ENCODE peak calls at places on chromosomes 2 and 18, in five cellular contexts. A is H9, Y is mesendoderm, M is KG1, T is Calu3. L is an unnamed sample.

GRCh38 chr2:138994502-138994901 is 214.3 kb upstream of the NXPH2 start:
- DNase-seq in A (no peak), Y (no peak), M (no peak), T (no peak), L (no peak)

GRCh38 chr2:134308474-134309385 is 54.9 kb downstream of the MGAT5 start:
- DNase-seq in A (no peak), Y (no peak), M (no peak), T (no peak), L (no peak)

GRCh38 chr2:24613154-24613814 is 122.2 kb downstream of the NCOA1 start:
- DNase-seq in A (peak), Y (peak), M (no peak), T (peak), L (peak)

GRCh38 chr2:231464576-231465540 is 574 bp upstream of the NCL start:
- DNase-seq in A (peak), Y (no peak), M (peak), T (peak), L (peak)

GRCh38 chr2:56333812-56334485 is 150.2 kb downstream of the CCDC85A start:
- DNase-seq in A (no peak), Y (no peak), M (no peak), T (no peak), L (no peak)

GRCh38 chr2:165776796-165777195 is 17.3 kb downstream of the GALNT3 start:
- DNase-seq in A (no peak), Y (no peak), M (no peak), T (no peak), L (no peak)

GRCh38 chr2:52404866-52405265 is 1362.7 kb upstream of the CHAC2 start:
- DNase-seq in A (no peak), Y (no peak), M (no peak), T (no peak), L (no peak)

GRCh38 chr2:222859786-222860726 is 780 bp upstream of the ACSL3 start:
- DNase-seq in A (peak), Y (peak), M (no peak), T (peak), L (peak)

GRCh38 chr2:9556121-9556869 is 665 bp upstream of the ADAM17 start:
- DNase-seq in A (no peak), Y (no peak), M (peak), T (no peak), L (no peak)

GRCh38 chr18:46575851-46576250 is 81.2 kb downstream of the LOXHD1 start:
- DNase-seq in A (no peak), Y (no peak), M (no peak), T (no peak), L (no peak)

GRCh38 chr2:21363364-21363763 is 239.6 kb downstream of the TDRD15 start:
- DNase-seq in A (no peak), Y (no peak), M (no peak), T (no peak), L (no peak)

GRCh38 chr2:169526451-169526850 is 16.9 kb downstream of the KLHL41 start:
- DNase-seq in A (no peak), Y (no peak), M (no peak), T (no peak), L (no peak)

GRCh38 chr18:12779456-12779855 is 76.6 kb downstream of the PSMG2 start:
- DNase-seq in A (no peak), Y (no peak), M (no peak), T (no peak), L (no peak)

GRCh38 chr2:189302274-189302948 is 122.8 kb upstream of the COL5A2 start:
- DNase-seq in A (no peak), Y (peak), M (no peak), T (no peak), L (peak)